ENCODE peak calls at places on chromosomes 16 and 17, in six cellular contexts. E is kidney, K is MCF 10A, F is H9, Z is thoracic aorta, Y is epithelial cell of esophagus. Q is an unnamed sample.

GRCh38 chr16:30982548-30983288 is 2.3 kb upstream of the HSD3B7 start:
- DNase-seq in E (no peak), K (no peak), F (no peak), Z (no peak), Y (peak), Q (no peak)

GRCh38 chr16:75340715-75341500 is 89.5 kb upstream of the BCAR1 start:
- DNase-seq in E (no peak), K (no peak), F (no peak), Z (no peak), Y (peak), Q (peak)

GRCh38 chr17:79985951-79986391 is 49.7 kb downstream of the TBC1D16 start:
- DNase-seq in E (peak), K (no peak), F (no peak), Z (no peak), Y (no peak), Q (no peak)

GRCh38 chr17:64441772-64442549 is 7.0 kb upstream of the MILR1 start:
- DNase-seq in E (no peak), K (no peak), F (no peak), Z (no peak), Y (peak), Q (no peak)

GRCh38 chr16:22386976-22387375 is 12.6 kb upstream of the CDR2 start:
- DNase-seq in E (no peak), K (peak), F (no peak), Z (no peak), Y (no peak), Q (no peak)

GRCh38 chr17:76585649-76586593 is at the start of gene ST6GALNAC2:
- DNase-seq in E (peak), K (peak), F (no peak), Z (no peak), Y (peak), Q (peak)

GRCh38 chr16:1237990-1238389 is 2.5 kb upstream of the TPSAB1 start:
- DNase-seq in E (no peak), K (no peak), F (no peak), Z (no peak), Y (no peak), Q (no peak)

GRCh38 chr16:4142268-4142667 is 26.0 kb upstream of the ADCY9 start:
- DNase-seq in E (peak), K (no peak), F (no peak), Z (no peak), Y (peak), Q (no peak)

GRCh38 chr16:58466396-58466795 is 33.5 kb upstream of the NDRG4 start:
- DNase-seq in E (no peak), K (no peak), F (no peak), Z (no peak), Y (no peak), Q (no peak)

GRCh38 chr17:59853168-59853918 is 39.4 kb downstream of the TUBD1 start:
- DNase-seq in E (peak), K (peak), F (peak), Z (no peak), Y (peak), Q (peak)

GRCh38 chr16:8571061-8571596 is 19.2 kb downstream of the TMEM114 start:
- DNase-seq in E (no peak), K (no peak), F (no peak), Z (no peak), Y (peak), Q (peak)

GRCh38 chr16:49315602-49316001 is 34.0 kb upstream of the CBLN1 start:
- DNase-seq in E (no peak), K (no peak), F (no peak), Z (no peak), Y (no peak), Q (no peak)

GRCh38 chr16:84292032-84292431 is 2.6 kb upstream of the WFDC1 start:
- DNase-seq in E (no peak), K (peak), F (no peak), Z (no peak), Y (peak), Q (no peak)

GRCh38 chr16:50509521-50510341 is 38.5 kb upstream of the NKD1 start:
- DNase-seq in E (no peak), K (peak), F (peak), Z (no peak), Y (peak), Q (peak)

GRCh38 chr17:32815460-32815859 is 61.5 kb downstream of the MYO1D start:
- DNase-seq in E (no peak), K (no peak), F (no peak), Z (no peak), Y (no peak), Q (no peak)

GRCh38 chr17:32822996-32823395 is 53.9 kb downstream of the MYO1D start:
- DNase-seq in E (no peak), K (no peak), F (no peak), Z (no peak), Y (no peak), Q (no peak)

GRCh38 chr17:32820440-32820839 is 56.5 kb downstream of the MYO1D start:
- DNase-seq in E (no peak), K (no peak), F (no peak), Z (no peak), Y (no peak), Q (no peak)

GRCh38 chr17:32819035-32819434 is 57.9 kb downstream of the MYO1D start:
- DNase-seq in E (no peak), K (no peak), F (no peak), Z (no peak), Y (no peak), Q (no peak)

DNA sequence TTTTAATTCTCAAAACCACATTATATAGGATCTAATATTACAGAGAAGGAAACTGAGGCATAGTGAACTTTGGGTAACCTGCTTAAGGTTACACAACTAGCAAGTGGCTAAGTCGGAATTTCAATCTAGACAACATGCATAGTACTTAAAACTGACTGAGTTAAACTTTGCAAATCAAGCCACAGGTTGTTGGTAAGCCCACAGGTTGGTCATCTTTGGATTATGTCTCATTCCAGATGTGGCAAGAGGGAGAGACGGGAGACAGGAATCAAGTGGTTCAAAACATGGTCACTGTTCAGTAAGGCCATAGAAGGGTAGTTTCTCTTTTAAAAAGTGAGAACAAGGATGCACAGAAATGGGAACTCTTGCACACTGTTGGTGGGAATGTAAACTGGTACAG is 57.1 kb downstream of the MYO1D start:
- DNase-seq in E (no peak), K (no peak), F (no peak), Z (no peak), Y (no peak), Q (no peak)
- TF ChIP-seq CTCF in E (no peak), K (no peak), F (no peak), Z (no peak), Y (no peak), Q (no peak)

GRCh38 chr17:38559025-38559879 is 46.5 kb downstream of the SRCIN1 start:
- DNase-seq in E (peak), K (peak), F (peak), Z (no peak), Y (peak), Q (peak)
- TF ChIP-seq CTCF in E (peak), K (no peak), F (peak), Z (no peak), Y (peak), Q (no peak)

GRCh38 chr16:12516621-12517309 is 286.9 kb downstream of the CPPED1 start:
- DNase-seq in E (peak), K (no peak), F (no peak), Z (no peak), Y (no peak), Q (no peak)
- TF ChIP-seq CTCF in E (no peak), K (no peak), F (no peak), Z (no peak), Y (no peak), Q (no peak)

DNA sequence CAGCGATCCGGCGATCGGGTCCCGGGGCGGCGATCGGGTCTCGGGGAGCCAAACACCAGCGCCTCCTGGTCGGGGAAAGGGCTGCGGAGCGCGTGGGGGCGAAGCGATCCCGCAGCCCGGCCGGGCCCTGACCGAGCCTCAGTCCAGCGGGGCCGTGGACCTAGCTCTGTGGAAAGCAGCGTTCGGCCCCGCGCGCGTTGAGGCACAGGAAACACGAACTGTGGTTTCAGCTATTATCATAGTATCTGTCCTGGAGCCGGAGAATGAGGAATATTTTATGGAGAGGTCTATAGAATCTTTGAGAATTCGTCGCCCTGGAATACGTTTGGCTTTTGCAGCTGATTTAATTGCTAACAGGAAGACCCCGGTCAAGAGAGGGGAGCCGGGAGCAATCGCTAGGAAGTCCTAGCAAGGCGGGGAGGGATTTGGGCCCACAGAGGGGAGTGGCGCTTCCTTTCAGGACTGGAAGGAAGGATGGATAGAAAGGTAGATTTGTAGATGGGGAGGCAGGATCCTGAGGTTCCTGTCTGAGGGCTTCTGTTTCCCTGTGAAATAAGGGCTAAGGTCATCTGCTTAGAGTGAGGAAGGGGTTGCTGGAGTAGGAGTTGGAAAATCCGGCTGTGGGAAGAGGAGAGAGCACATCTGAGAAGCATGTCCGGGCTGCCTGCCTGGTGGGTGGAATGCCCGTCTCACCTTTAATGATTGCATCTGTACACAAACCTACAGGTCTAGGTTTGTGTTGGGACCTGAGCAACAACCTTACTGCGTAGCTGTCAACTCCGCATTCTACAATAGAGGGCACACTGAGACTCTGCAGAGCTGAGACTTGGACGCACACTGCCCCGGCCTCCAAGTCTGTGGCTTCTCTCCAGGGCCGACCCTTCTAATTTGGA is 770 bp downstream of the CCNF start:
- DNase-seq in E (no peak), K (peak), F (no peak), Z (no peak), Y (peak), Q (peak)
- TF ChIP-seq CTCF in E (no peak), K (peak), F (no peak), Z (no peak), Y (peak), Q (no peak)

GRCh38 chr17:82666931-82667667 is 18.9 kb upstream of the WDR45B start:
- DNase-seq in E (no peak), K (no peak), F (no peak), Z (no peak), Y (no peak), Q (no peak)
- TF ChIP-seq CTCF in E (no peak), K (no peak), F (no peak), Z (no peak), Y (no peak), Q (no peak)

GRCh38 chr17:48537316-48537715 is 6.5 kb upstream of the HOXB1 start:
- DNase-seq in E (no peak), K (no peak), F (no peak), Z (no peak), Y (no peak), Q (no peak)

GRCh38 chr17:48541036-48541573 is 3.8 kb downstream of the HOXB2 start:
- DNase-seq in E (no peak), K (no peak), F (no peak), Z (no peak), Y (no peak), Q (no peak)

GRCh38 chr17:48540213-48540612 is 4.7 kb downstream of the HOXB2 start:
- DNase-seq in E (no peak), K (no peak), F (no peak), Z (no peak), Y (no peak), Q (no peak)

GRCh38 chr17:48541574-48542113 is 3.3 kb downstream of the HOXB2 start:
- DNase-seq in E (peak), K (no peak), F (peak), Z (no peak), Y (peak), Q (no peak)

GRCh38 chr17:48539177-48539576 is 5.7 kb downstream of the HOXB2 start:
- DNase-seq in E (no peak), K (no peak), F (no peak), Z (no peak), Y (peak), Q (no peak)
- TF ChIP-seq CTCF in E (no peak), K (no peak), F (no peak), Z (no peak), Y (no peak), Q (no peak)

GRCh38 chr17:8156174-8156992 is 4.2 kb upstream of the PER1 start:
- DNase-seq in E (peak), K (peak), F (peak), Z (peak), Y (peak), Q (peak)
- TF ChIP-seq CTCF in E (peak), K (no peak), F (no peak), Z (no peak), Y (no peak), Q (no peak)